ENCODE peak calls at places on chromosomes 11 and 22, in five cellular contexts. G, O, D, F and J are unnamed samples.

GRCh38 chr11:45967506-45967905 is 45.0 kb downstream of the LARGE2 start:
- DNase-seq in G (no peak), O (peak; percentile 26), D (no peak), F (no peak), J (no peak)

GRCh38 chr11:130592056-130592455 is 143.6 kb downstream of the ADAMTS15 start:
- DNase-seq in G (no peak), O (peak; percentile 56), D (no peak), F (no peak), J (no peak)

GRCh38 chr11:18383388-18384156 is 10.8 kb upstream of the LDHA start:
- DNase-seq in G (peak; percentile 76), O (peak; percentile 94), D (peak; percentile 63), F (peak; percentile 57), J (peak; percentile 81)

GRCh38 chr11:123654566-123655081 is at the start of gene SCN3B:
- DNase-seq in G (peak; percentile 82), O (peak; percentile 81), D (peak; percentile 40), F (no peak), J (peak; percentile 92)

GRCh38 chr11:102810943-102811528 is 13.1 kb upstream of the MMP1 start:
- DNase-seq in G (no peak), O (peak; percentile 57), D (no peak), F (no peak), J (peak; percentile 27)

GRCh38 chr11:68521962-68522626 is 61.5 kb downstream of the PPP6R3 start:
- DNase-seq in G (no peak), O (no peak), D (no peak), F (no peak), J (no peak)

GRCh38 chr22:48665286-48666010 is 1162.2 kb downstream of the BRD1 start:
- DNase-seq in G (no peak), O (peak; percentile 87), D (no peak), F (no peak), J (no peak)

GRCh38 chr11:35825386-35825785 is 118.5 kb upstream of the LDLRAD3 start:
- DNase-seq in G (peak; percentile 42), O (no peak), D (no peak), F (no peak), J (no peak)